ENCODE peak calls at places on chromosomes 3 and 15, in seven cellular contexts. One of them, this sample, is unnamed. For H3K4me1 and H3K27me3, the result is how much of the 10 kb centered on the place peaks cover.

GRCh38 chr3:116059421-116060096 is 385.7 kb downstream of the LSAMP start:
- ATAC-seq in body of pancreas: no peak
- ATAC-seq in lower lobe of right lung: peak
- ATAC-seq in upper lobe of left lung: no peak
- ATAC-seq in psoas muscle: no peak
- ATAC-seq in CD4-positive, CD25-positive, alpha-beta regulatory T cell: no peak
- ATAC-seq in CD8-positive, alpha-beta T cell: no peak
- ATAC-seq in this sample: no peak

GRCh38 chr3:41167722-41168497 is 31.4 kb upstream of the CTNNB1 start:
- ATAC-seq in CD8-positive, alpha-beta T cell: peak
- ATAC-seq in psoas muscle: no peak
- ATAC-seq in upper lobe of left lung: no peak
- ATAC-seq in body of pancreas: no peak
- ATAC-seq in CD4-positive, CD25-positive, alpha-beta regulatory T cell: no peak
- ATAC-seq in lower lobe of right lung: no peak
- ATAC-seq in this sample: no peak

GRCh38 chr15:80999623-81000036 is 1.1 kb upstream of the TLNRD1 start:
- ATAC-seq in CD4-positive, CD25-positive, alpha-beta regulatory T cell: peak
- ATAC-seq in upper lobe of left lung: no peak
- ATAC-seq in psoas muscle: no peak
- ATAC-seq in body of pancreas: peak
- ATAC-seq in CD8-positive, alpha-beta T cell: peak
- ATAC-seq in lower lobe of right lung: peak
- ATAC-seq in this sample: no peak

GRCh38 chr15:35646790-35647189 is 100.8 kb upstream of the DPH6 start:
- ATAC-seq in psoas muscle: no peak
- ATAC-seq in upper lobe of left lung: no peak
- ATAC-seq in CD8-positive, alpha-beta T cell: no peak
- ATAC-seq in body of pancreas: no peak
- ATAC-seq in lower lobe of right lung: no peak
- ATAC-seq in CD4-positive, CD25-positive, alpha-beta regulatory T cell: no peak
- ATAC-seq in this sample: no peak

GRCh38 chr3:146387566-146387965 is 81.8 kb downstream of the PLSCR2 start:
- ATAC-seq in upper lobe of left lung: no peak
- ATAC-seq in CD8-positive, alpha-beta T cell: no peak
- ATAC-seq in CD4-positive, CD25-positive, alpha-beta regulatory T cell: no peak
- ATAC-seq in psoas muscle: no peak
- ATAC-seq in lower lobe of right lung: no peak
- ATAC-seq in body of pancreas: no peak
- ATAC-seq in this sample: no peak

GRCh38 chr3:153443961-153444360 is 281.9 kb downstream of the RAP2B start:
- ATAC-seq in psoas muscle: no peak
- ATAC-seq in body of pancreas: no peak
- ATAC-seq in lower lobe of right lung: no peak
- ATAC-seq in upper lobe of left lung: no peak
- ATAC-seq in CD8-positive, alpha-beta T cell: no peak
- ATAC-seq in CD4-positive, CD25-positive, alpha-beta regulatory T cell: no peak
- ATAC-seq in this sample: no peak

GRCh38 chr15:62254137-62254934 is 89.3 kb upstream of the C2CD4B start:
- ATAC-seq in CD4-positive, CD25-positive, alpha-beta regulatory T cell: no peak
- ATAC-seq in body of pancreas: peak
- ATAC-seq in upper lobe of left lung: peak
- ATAC-seq in CD8-positive, alpha-beta T cell: no peak
- ATAC-seq in lower lobe of right lung: peak
- ATAC-seq in psoas muscle: peak
- ATAC-seq in this sample: peak

GRCh38 chr3:20028846-20029430 is 11.3 kb upstream of the KAT2B start:
- ATAC-seq in upper lobe of left lung: no peak
- ATAC-seq in body of pancreas: no peak
- ATAC-seq in lower lobe of right lung: no peak
- ATAC-seq in CD4-positive, CD25-positive, alpha-beta regulatory T cell: no peak
- ATAC-seq in psoas muscle: no peak
- ATAC-seq in CD8-positive, alpha-beta T cell: no peak
- ATAC-seq in this sample: no peak

GRCh38 chr3:4751057-4752051 is 227.9 kb upstream of the BHLHE40 start:
- ATAC-seq in lower lobe of right lung: peak
- ATAC-seq in CD8-positive, alpha-beta T cell: no peak
- ATAC-seq in body of pancreas: peak
- ATAC-seq in upper lobe of left lung: peak
- ATAC-seq in CD4-positive, CD25-positive, alpha-beta regulatory T cell: no peak
- ATAC-seq in psoas muscle: peak
- ATAC-seq in this sample: peak

GRCh38 chr15:70154440-70155347 is 57.0 kb upstream of the TLE3 start:
- ATAC-seq in CD4-positive, CD25-positive, alpha-beta regulatory T cell: no peak
- ATAC-seq in psoas muscle: no peak
- ATAC-seq in upper lobe of left lung: peak
- ATAC-seq in body of pancreas: no peak
- ATAC-seq in CD8-positive, alpha-beta T cell: no peak
- ATAC-seq in lower lobe of right lung: peak
- ATAC-seq in this sample: peak

GRCh38 chr3:17030956-17031652 is 146.3 kb downstream of the PLCL2 start:
- ATAC-seq in psoas muscle: no peak
- ATAC-seq in lower lobe of right lung: no peak
- ATAC-seq in upper lobe of left lung: no peak
- ATAC-seq in body of pancreas: no peak
- ATAC-seq in CD8-positive, alpha-beta T cell: no peak
- ATAC-seq in CD4-positive, CD25-positive, alpha-beta regulatory T cell: no peak
- ATAC-seq in this sample: no peak

GRCh38 chr3:186452517-186452916 is 90.5 kb upstream of the DGKG start:
- ATAC-seq in body of pancreas: no peak
- ATAC-seq in lower lobe of right lung: no peak
- ATAC-seq in CD4-positive, CD25-positive, alpha-beta regulatory T cell: no peak
- ATAC-seq in CD8-positive, alpha-beta T cell: no peak
- ATAC-seq in psoas muscle: no peak
- ATAC-seq in upper lobe of left lung: no peak
- ATAC-seq in this sample: no peak

GRCh38 chr3:9153763-9154601 is 95.5 kb downstream of the SRGAP3 start:
- ATAC-seq in body of pancreas: peak
- ATAC-seq in upper lobe of left lung: peak
- ATAC-seq in CD8-positive, alpha-beta T cell: no peak
- ATAC-seq in CD4-positive, CD25-positive, alpha-beta regulatory T cell: no peak
- ATAC-seq in psoas muscle: peak
- ATAC-seq in lower lobe of right lung: no peak
- ATAC-seq in this sample: peak

GRCh38 chr3:196502775-196503181 is 790 bp downstream of the RNF168 start:
- ATAC-seq in CD8-positive, alpha-beta T cell: peak
- ATAC-seq in psoas muscle: peak
- ATAC-seq in upper lobe of left lung: peak
- ATAC-seq in CD4-positive, CD25-positive, alpha-beta regulatory T cell: peak
- ATAC-seq in lower lobe of right lung: peak
- ATAC-seq in body of pancreas: peak
- ATAC-seq in this sample: peak

GRCh38 chr15:36814708-36815107 is 235.3 kb downstream of the CDIN1 start:
- ATAC-seq in CD4-positive, CD25-positive, alpha-beta regulatory T cell: no peak
- ATAC-seq in lower lobe of right lung: no peak
- ATAC-seq in psoas muscle: no peak
- ATAC-seq in CD8-positive, alpha-beta T cell: no peak
- ATAC-seq in upper lobe of left lung: no peak
- ATAC-seq in body of pancreas: no peak
- ATAC-seq in this sample: no peak

GRCh38 chr3:142987080-142987700 is 14.2 kb upstream of the U2SURP start:
- ATAC-seq in CD4-positive, CD25-positive, alpha-beta regulatory T cell: no peak
- ATAC-seq in body of pancreas: peak
- ATAC-seq in psoas muscle: no peak
- ATAC-seq in lower lobe of right lung: no peak
- ATAC-seq in CD8-positive, alpha-beta T cell: peak
- ATAC-seq in upper lobe of left lung: peak
- ATAC-seq in this sample: no peak

GRCh38 chr3:57184516-57184915 is 15.3 kb downstream of the HESX1 start:
- ATAC-seq in body of pancreas: no peak
- ATAC-seq in CD4-positive, CD25-positive, alpha-beta regulatory T cell: no peak
- ATAC-seq in lower lobe of right lung: no peak
- ATAC-seq in psoas muscle: no peak
- ATAC-seq in CD8-positive, alpha-beta T cell: no peak
- ATAC-seq in upper lobe of left lung: no peak
- ATAC-seq in this sample: no peak

GRCh38 chr3:198061119-198062067 is 101.4 kb downstream of the LMLN start:
- ATAC-seq in upper lobe of left lung: no peak
- ATAC-seq in lower lobe of right lung: no peak
- ATAC-seq in body of pancreas: no peak
- ATAC-seq in CD8-positive, alpha-beta T cell: no peak
- ATAC-seq in CD4-positive, CD25-positive, alpha-beta regulatory T cell: no peak
- ATAC-seq in psoas muscle: no peak
- ATAC-seq in this sample: no peak

GRCh38 chr15:101138913-101139880 is 112.7 kb downstream of the CHSY1 start:
- ATAC-seq in CD4-positive, CD25-positive, alpha-beta regulatory T cell: no peak
- ATAC-seq in CD8-positive, alpha-beta T cell: no peak
- ATAC-seq in body of pancreas: no peak
- ATAC-seq in lower lobe of right lung: no peak
- ATAC-seq in psoas muscle: no peak
- ATAC-seq in upper lobe of left lung: no peak
- ATAC-seq in this sample: no peak

GRCh38 chr3:106332884-106333283 is 464.1 kb upstream of the CBLB start:
- ATAC-seq in psoas muscle: no peak
- ATAC-seq in body of pancreas: no peak
- ATAC-seq in lower lobe of right lung: no peak
- ATAC-seq in CD4-positive, CD25-positive, alpha-beta regulatory T cell: no peak
- ATAC-seq in upper lobe of left lung: no peak
- ATAC-seq in CD8-positive, alpha-beta T cell: no peak
- ATAC-seq in this sample: no peak

GRCh38 chr3:195893121-195893449 is 15.3 kb downstream of the TNK2 start:
- ATAC-seq in CD4-positive, CD25-positive, alpha-beta regulatory T cell: no peak
- ATAC-seq in body of pancreas: peak
- ATAC-seq in psoas muscle: peak
- ATAC-seq in upper lobe of left lung: no peak
- ATAC-seq in lower lobe of right lung: no peak
- ATAC-seq in CD8-positive, alpha-beta T cell: no peak
- ATAC-seq in this sample: no peak

DNA sequence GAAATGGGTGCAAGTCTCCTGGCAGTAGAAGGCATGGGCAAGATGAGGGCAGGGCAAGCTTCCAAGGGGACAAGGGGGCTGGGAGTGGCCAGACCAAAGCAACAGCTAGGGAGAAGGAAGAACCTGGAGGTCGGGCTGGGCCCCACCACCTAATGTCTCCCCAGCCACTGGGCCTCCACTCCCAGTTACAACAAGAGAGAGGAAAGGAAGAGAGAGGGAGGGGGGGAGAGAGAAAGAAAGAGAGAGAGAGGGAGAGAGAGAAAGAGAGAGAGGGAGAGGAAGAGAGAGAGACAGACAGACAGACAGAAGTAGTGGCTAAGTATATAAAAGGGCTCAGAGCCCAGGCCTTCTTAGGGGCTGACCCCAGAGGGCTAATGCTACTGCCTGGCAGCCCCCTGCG is 6.9 kb downstream of the DUSP7 start:
- ATAC-seq in CD4-positive, CD25-positive, alpha-beta regulatory T cell: no peak
- ATAC-seq in psoas muscle: no peak
- ATAC-seq in body of pancreas: no peak
- ATAC-seq in CD8-positive, alpha-beta T cell: no peak
- ATAC-seq in lower lobe of right lung: no peak
- ATAC-seq in upper lobe of left lung: no peak
- ATAC-seq in this sample: no peak
- H3K4me1 ChIP-seq in CD4-positive, CD25-positive, alpha-beta regulatory T cell: half or more
- H3K4me1 ChIP-seq in psoas muscle: half or more
- H3K4me1 ChIP-seq in body of pancreas: under half
- H3K4me1 ChIP-seq in CD8-positive, alpha-beta T cell: half or more
- H3K4me1 ChIP-seq in lower lobe of right lung: half or more
- H3K4me1 ChIP-seq in upper lobe of left lung: half or more
- H3K4me1 ChIP-seq in this sample: under half

GRCh38 chr3:48588230-48588629 is 6.9 kb downstream of the COL7A1 start:
- ATAC-seq in CD4-positive, CD25-positive, alpha-beta regulatory T cell: no peak
- ATAC-seq in lower lobe of right lung: no peak
- ATAC-seq in CD8-positive, alpha-beta T cell: no peak
- ATAC-seq in psoas muscle: no peak
- ATAC-seq in upper lobe of left lung: no peak
- ATAC-seq in body of pancreas: no peak
- ATAC-seq in this sample: no peak
- H3K27me3 ChIP-seq in CD4-positive, CD25-positive, alpha-beta regulatory T cell: under half
- H3K27me3 ChIP-seq in lower lobe of right lung: under half
- H3K27me3 ChIP-seq in CD8-positive, alpha-beta T cell: under half
- H3K27me3 ChIP-seq in psoas muscle: under half
- H3K27me3 ChIP-seq in upper lobe of left lung: under half
- H3K27me3 ChIP-seq in body of pancreas: under half
- H3K27me3 ChIP-seq in this sample: under half

GRCh38 chr3:37991823-37992222 is 1.2 kb downstream of the VILL start:
- ATAC-seq in upper lobe of left lung: no peak
- ATAC-seq in CD4-positive, CD25-positive, alpha-beta regulatory T cell: no peak
- ATAC-seq in body of pancreas: no peak
- ATAC-seq in psoas muscle: no peak
- ATAC-seq in lower lobe of right lung: no peak
- ATAC-seq in CD8-positive, alpha-beta T cell: no peak
- ATAC-seq in this sample: no peak

GRCh38 chr3:37991109-37991508 is 523 bp downstream of the VILL start:
- ATAC-seq in CD4-positive, CD25-positive, alpha-beta regulatory T cell: no peak
- ATAC-seq in lower lobe of right lung: no peak
- ATAC-seq in psoas muscle: no peak
- ATAC-seq in body of pancreas: no peak
- ATAC-seq in CD8-positive, alpha-beta T cell: no peak
- ATAC-seq in upper lobe of left lung: no peak
- ATAC-seq in this sample: no peak

GRCh38 chr3:37988931-37989525 is 1.6 kb upstream of the VILL start:
- ATAC-seq in CD4-positive, CD25-positive, alpha-beta regulatory T cell: no peak
- ATAC-seq in CD8-positive, alpha-beta T cell: no peak
- ATAC-seq in upper lobe of left lung: no peak
- ATAC-seq in psoas muscle: no peak
- ATAC-seq in lower lobe of right lung: no peak
- ATAC-seq in body of pancreas: no peak
- ATAC-seq in this sample: no peak

GRCh38 chr3:37989821-37990480 is 635 bp upstream of the VILL start:
- ATAC-seq in upper lobe of left lung: no peak
- ATAC-seq in CD8-positive, alpha-beta T cell: no peak
- ATAC-seq in lower lobe of right lung: no peak
- ATAC-seq in CD4-positive, CD25-positive, alpha-beta regulatory T cell: no peak
- ATAC-seq in psoas muscle: no peak
- ATAC-seq in body of pancreas: no peak
- ATAC-seq in this sample: no peak

DNA sequence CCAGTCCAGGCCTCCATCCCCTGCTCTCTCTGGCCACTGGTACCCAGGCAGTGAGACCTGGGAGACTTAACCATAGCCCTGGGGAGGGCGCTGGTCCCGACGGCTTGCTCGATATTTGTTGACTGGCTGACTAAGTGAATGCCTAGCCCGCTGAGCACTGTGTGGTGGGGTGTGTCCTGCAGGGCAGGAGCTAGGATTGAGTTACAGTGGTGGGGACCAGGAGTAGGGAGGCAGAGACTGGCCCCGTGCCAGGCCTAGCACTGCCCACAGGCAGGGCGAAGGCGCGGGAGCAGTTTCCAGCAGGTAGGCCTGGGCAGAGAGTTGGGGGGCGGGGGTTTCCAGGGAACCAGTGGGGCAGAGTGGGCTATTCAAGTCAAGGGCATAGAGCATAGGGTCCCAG is at the start of gene VILL:
- ATAC-seq in CD8-positive, alpha-beta T cell: no peak
- ATAC-seq in psoas muscle: no peak
- ATAC-seq in upper lobe of left lung: no peak
- ATAC-seq in body of pancreas: no peak
- ATAC-seq in lower lobe of right lung: peak
- ATAC-seq in CD4-positive, CD25-positive, alpha-beta regulatory T cell: no peak
- ATAC-seq in this sample: no peak
- H3K4me1 ChIP-seq in CD8-positive, alpha-beta T cell: under half
- H3K4me1 ChIP-seq in psoas muscle: under half
- H3K4me1 ChIP-seq in upper lobe of left lung: under half
- H3K4me1 ChIP-seq in body of pancreas: under half
- H3K4me1 ChIP-seq in lower lobe of right lung: under half
- H3K4me1 ChIP-seq in CD4-positive, CD25-positive, alpha-beta regulatory T cell: under half
- H3K4me1 ChIP-seq in this sample: under half

DNA sequence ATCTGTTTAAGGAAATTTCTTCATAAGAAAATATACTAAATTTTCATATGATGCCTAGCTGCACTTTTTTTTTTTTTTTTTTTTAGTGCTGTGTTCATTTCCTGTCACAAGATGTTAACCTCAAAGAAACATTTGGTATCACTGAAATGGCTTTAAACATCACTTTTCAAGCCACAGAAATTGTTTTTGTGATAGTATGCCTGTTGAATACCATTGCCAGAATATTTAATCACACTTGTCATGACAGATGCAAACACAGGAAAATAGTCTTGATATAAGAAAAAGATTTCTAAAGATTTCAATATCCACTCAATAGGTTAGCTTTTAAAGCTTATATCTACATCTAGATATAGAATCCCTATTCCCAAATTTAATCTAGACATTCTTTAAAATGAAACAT is 608.5 kb upstream of the AGTR1 start:
- ATAC-seq in CD8-positive, alpha-beta T cell: no peak
- ATAC-seq in psoas muscle: no peak
- ATAC-seq in body of pancreas: no peak
- ATAC-seq in lower lobe of right lung: no peak
- ATAC-seq in upper lobe of left lung: no peak
- ATAC-seq in CD4-positive, CD25-positive, alpha-beta regulatory T cell: peak
- ATAC-seq in this sample: no peak
- H3K27me3 ChIP-seq in CD8-positive, alpha-beta T cell: under half
- H3K27me3 ChIP-seq in psoas muscle: under half
- H3K27me3 ChIP-seq in body of pancreas: under half
- H3K27me3 ChIP-seq in lower lobe of right lung: under half
- H3K27me3 ChIP-seq in upper lobe of left lung: under half
- H3K27me3 ChIP-seq in CD4-positive, CD25-positive, alpha-beta regulatory T cell: under half
- H3K27me3 ChIP-seq in this sample: under half

This sample was measured in gastroesophageal sphincter.